ENCODE peak calls at places on chromosome 19, in ten cellular contexts. J, I, H, S, F, Y, Z, X, G and U are unnamed samples.

GRCh38 chr19:17095141-17095919 is 19.8 kb downstream of the MYO9B start:
- DNase-seq in J (no peak), I (no peak), H (peak; percentile 77), S (peak; percentile 94), F (no peak), Y (no peak), Z (peak; percentile 98), X (no peak), G (no peak), U (no peak)

GRCh38 chr19:19860756-19861390 is 4.8 kb upstream of the ZNF253 start:
- DNase-seq in J (peak; percentile 86), I (peak; percentile 18), H (no peak), S (no peak), F (no peak), Y (no peak), Z (no peak), X (no peak), G (peak; percentile 9), U (peak; percentile 8)

GRCh38 chr19:33796164-33797100 is at the start of gene KCTD15:
- DNase-seq in J (peak; percentile 74), I (no peak), H (no peak), S (peak; percentile 39), F (peak; percentile 63), Y (no peak), Z (peak; percentile 58), X (peak; percentile 53), G (no peak), U (no peak)

GRCh38 chr19:17209126-17210036 is 5.8 kb upstream of the USE1 start:
- DNase-seq in J (peak; percentile 45), I (peak; percentile 83), H (no peak), S (no peak), F (peak; percentile 32), Y (no peak), Z (peak; percentile 34), X (peak; percentile 33), G (peak; percentile 79), U (peak; percentile 76)

GRCh38 chr19:30406220-30406944 is 34.2 kb downstream of the ZNF536 start:
- DNase-seq in J (peak; percentile 70), I (no peak), H (no peak), S (no peak), F (no peak), Y (no peak), Z (no peak), X (no peak), G (peak; percentile 38), U (peak; percentile 24)

GRCh38 chr19:45419396-45419795 is 4.3 kb downstream of the ERCC1 start:
- DNase-seq in J (no peak), I (peak; percentile 87), H (no peak), S (no peak), F (no peak), Y (no peak), Z (no peak), X (no peak), G (peak; percentile 78), U (peak; percentile 86)

GRCh38 chr19:18364826-18365528 is 21.0 kb upstream of the GDF15 start:
- DNase-seq in J (peak; percentile 45), I (no peak), H (peak; percentile 99), S (peak; percentile 100), F (peak; percentile 99), Y (peak; percentile 100), Z (peak; percentile 100), X (peak; percentile 97), G (no peak), U (no peak)

GRCh38 chr19:55667006-55667381 is 8.0 kb upstream of the EPN1 start:
- DNase-seq in J (no peak), I (no peak), H (no peak), S (no peak), F (no peak), Y (no peak), Z (no peak), X (no peak), G (no peak), U (no peak)

GRCh38 chr19:18429717-18430416 is 8.1 kb downstream of the ISYNA1 start:
- DNase-seq in J (no peak), I (no peak), H (no peak), S (no peak), F (no peak), Y (no peak), Z (no peak), X (no peak), G (no peak), U (no peak)

GRCh38 chr19:1947651-1948209 is 6.8 kb downstream of the CSNK1G2 start:
- DNase-seq in J (no peak), I (no peak), H (no peak), S (no peak), F (no peak), Y (no peak), Z (no peak), X (peak; percentile 46), G (no peak), U (no peak)

GRCh38 chr19:40741527-40742390 is 8.5 kb downstream of the ACTMAP start:
- DNase-seq in J (no peak), I (no peak), H (no peak), S (no peak), F (no peak), Y (no peak), Z (no peak), X (no peak), G (no peak), U (no peak)

GRCh38 chr19:50933640-50934039 is 19.2 kb downstream of the KLK5 start:
- DNase-seq in J (no peak), I (no peak), H (peak; percentile 7), S (peak; percentile 43), F (no peak), Y (no peak), Z (peak; percentile 29), X (peak; percentile 60), G (no peak), U (no peak)

GRCh38 chr19:47618771-47619170 is 9.8 kb downstream of the BICRA start:
- DNase-seq in J (no peak), I (no peak), H (no peak), S (peak; percentile 56), F (peak; percentile 56), Y (no peak), Z (no peak), X (no peak), G (no peak), U (no peak)

GRCh38 chr19:9644472-9644871 is 23.4 kb upstream of the ZNF561 start:
- DNase-seq in J (no peak), I (no peak), H (no peak), S (no peak), F (no peak), Y (no peak), Z (no peak), X (no peak), G (no peak), U (no peak)

GRCh38 chr19:52343548-52343947 is 7.5 kb downstream of the ZNF610 start:
- DNase-seq in J (peak; percentile 98), I (peak; percentile 38), H (peak; percentile 2), S (peak; percentile 16), F (no peak), Y (no peak), Z (peak; percentile 38), X (peak; percentile 22), G (peak; percentile 37), U (peak; percentile 43)

GRCh38 chr19:45885556-45886426 is at the start of gene IRF2BP1:
- DNase-seq in J (peak; percentile 96), I (peak; percentile 91), H (peak; percentile 88), S (peak; percentile 93), F (peak; percentile 95), Y (peak; percentile 71), Z (peak; percentile 94), X (peak; percentile 96), G (peak; percentile 93), U (peak; percentile 88)

GRCh38 chr19:12864721-12865715 is 16.2 kb downstream of the DNASE2 start:
- DNase-seq in J (no peak), I (no peak), H (no peak), S (no peak), F (no peak), Y (no peak), Z (no peak), X (no peak), G (no peak), U (no peak)
- TF ChIP-seq CTCF in J (no peak), I (no peak), H (no peak), S (no peak), F (no peak), Y (no peak), Z (no peak), X (no peak), G (no peak), U (no peak)

GRCh38 chr19:15025237-15025636 is 24.0 kb upstream of the CASP14 start:
- DNase-seq in J (no peak), I (peak; percentile 44), H (no peak), S (no peak), F (no peak), Y (no peak), Z (no peak), X (peak; percentile 28), G (peak; percentile 47), U (no peak)
- TF ChIP-seq CTCF in J (no peak), I (peak; percentile 12), H (no peak), S (no peak), F (no peak), Y (no peak), Z (no peak), X (peak; percentile 8), G (no peak), U (peak; percentile 41)

DNA sequence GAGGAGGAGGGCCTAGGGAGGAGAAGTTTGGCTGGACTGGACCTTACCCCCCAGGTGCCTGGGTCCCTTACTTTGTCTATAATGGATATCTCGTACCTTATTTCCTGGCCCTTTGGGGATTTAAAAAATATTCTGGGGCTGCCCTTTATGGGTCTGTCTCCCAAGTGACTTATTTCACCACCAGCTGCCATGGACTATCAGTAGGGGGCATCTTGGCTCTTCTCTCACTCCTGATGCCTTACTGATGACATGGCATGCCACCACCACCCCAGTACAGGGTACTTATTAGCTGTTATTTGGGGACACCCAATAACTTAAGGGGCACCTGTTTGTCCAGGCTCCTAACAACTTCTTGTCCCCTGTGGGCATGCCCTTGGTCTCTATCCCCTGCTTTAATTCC is 38.0 kb downstream of the NFIX start:
- DNase-seq in J (no peak), I (no peak), H (no peak), S (no peak), F (no peak), Y (no peak), Z (no peak), X (no peak), G (no peak), U (no peak)
- TF ChIP-seq CTCF in J (peak; percentile 25), I (no peak), H (peak; percentile 50), S (peak; percentile 36), F (peak; percentile 30), Y (peak; percentile 28), Z (peak; percentile 19), X (no peak), G (no peak), U (no peak)

DNA sequence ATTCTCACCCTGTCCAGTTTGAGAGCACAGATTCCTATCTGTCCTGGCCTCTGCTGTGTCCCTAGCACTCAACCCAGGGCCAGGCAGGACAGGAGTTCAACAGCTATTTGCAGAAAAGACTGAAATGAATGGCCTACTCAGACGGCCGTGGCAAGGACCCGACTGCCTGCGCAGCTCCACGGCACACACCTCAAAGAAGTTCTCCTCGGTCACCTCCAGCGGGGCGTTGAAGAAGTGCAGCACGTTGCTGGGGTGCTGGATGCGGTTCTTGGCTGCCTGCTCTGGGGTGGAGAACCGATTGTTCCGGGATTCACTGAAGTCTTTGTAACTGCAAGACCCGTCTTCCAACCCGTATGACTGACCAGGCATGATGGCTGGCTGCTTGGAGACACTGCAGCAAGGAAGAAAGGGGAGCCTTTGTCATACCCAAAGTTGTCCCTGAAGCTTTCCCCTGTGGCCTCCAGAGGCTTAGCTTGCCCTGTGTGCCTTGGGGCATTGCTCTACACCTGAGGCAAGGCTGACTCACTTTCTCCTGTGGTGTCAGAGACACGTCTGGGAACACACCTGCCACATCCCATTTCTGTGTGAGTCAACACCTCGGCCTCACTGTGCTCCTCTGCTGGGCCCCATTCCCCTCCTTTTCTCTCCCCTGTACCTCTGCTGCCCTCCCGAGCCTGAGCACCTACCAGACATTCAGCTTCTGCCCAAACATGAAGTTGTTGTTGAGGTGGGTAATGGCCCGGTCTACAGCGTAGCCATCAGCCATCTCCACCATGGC is 6.8 kb upstream of the ECH1 start:
- DNase-seq in J (no peak), I (no peak), H (no peak), S (no peak), F (no peak), Y (no peak), Z (no peak), X (peak; percentile 92), G (no peak), U (no peak)
- TF ChIP-seq CTCF in J (no peak), I (no peak), H (peak; percentile 9), S (no peak), F (no peak), Y (no peak), Z (no peak), X (peak; percentile 37), G (no peak), U (no peak)